ENCODE peak calls at places on chromosomes 12 and 14, in eight cellular contexts. One of them, this sample, is unnamed.

GRCh38 chr14:105411017-105411941 is 8.3 kb upstream of the MTA1 start:
- DNase-seq in CD4-positive, CD25-positive, alpha-beta regulatory T cell: no peak
- DNase-seq in Caco-2: no peak
- DNase-seq in IMR-90: peak; percentile 33
- DNase-seq in lower lobe of right lung: peak; percentile 62
- DNase-seq in fibroblast of lung: peak; percentile 44
- DNase-seq in aorta: peak; percentile 44
- DNase-seq in H1: peak; percentile 74
- DNase-seq in this sample: peak; percentile 84

GRCh38 chr12:9049520-9050133 is 60.3 kb downstream of the KLRG1 start:
- DNase-seq in CD4-positive, CD25-positive, alpha-beta regulatory T cell: peak; percentile 64
- DNase-seq in Caco-2: no peak
- DNase-seq in IMR-90: peak; percentile 52
- DNase-seq in lower lobe of right lung: no peak
- DNase-seq in fibroblast of lung: peak; percentile 21
- DNase-seq in aorta: no peak
- DNase-seq in H1: no peak
- DNase-seq in this sample: no peak

GRCh38 chr12:21823581-21823980 is 49.1 kb upstream of the KCNJ8 start:
- DNase-seq in CD4-positive, CD25-positive, alpha-beta regulatory T cell: no peak
- DNase-seq in Caco-2: no peak
- DNase-seq in IMR-90: no peak
- DNase-seq in lower lobe of right lung: peak; percentile 48
- DNase-seq in fibroblast of lung: peak; percentile 30
- DNase-seq in aorta: peak; percentile 81
- DNase-seq in H1: peak; percentile 43
- DNase-seq in this sample: no peak

GRCh38 chr14:52175982-52176502 is 91.5 kb upstream of the PTGDR start:
- DNase-seq in CD4-positive, CD25-positive, alpha-beta regulatory T cell: peak; percentile 9
- DNase-seq in Caco-2: no peak
- DNase-seq in IMR-90: no peak
- DNase-seq in lower lobe of right lung: no peak
- DNase-seq in fibroblast of lung: no peak
- DNase-seq in aorta: no peak
- DNase-seq in H1: no peak
- DNase-seq in this sample: no peak

GRCh38 chr14:68894802-68895201 is 84.3 kb downstream of the ACTN1 start:
- DNase-seq in CD4-positive, CD25-positive, alpha-beta regulatory T cell: no peak
- DNase-seq in Caco-2: no peak
- DNase-seq in IMR-90: peak; percentile 76
- DNase-seq in lower lobe of right lung: no peak
- DNase-seq in fibroblast of lung: peak; percentile 74
- DNase-seq in aorta: peak; percentile 56
- DNase-seq in H1: no peak
- DNase-seq in this sample: no peak

GRCh38 chr14:82011460-82011859 is 477.8 kb upstream of the SEL1L start:
- DNase-seq in CD4-positive, CD25-positive, alpha-beta regulatory T cell: no peak
- DNase-seq in Caco-2: no peak
- DNase-seq in IMR-90: no peak
- DNase-seq in lower lobe of right lung: no peak
- DNase-seq in fibroblast of lung: no peak
- DNase-seq in aorta: no peak
- DNase-seq in H1: no peak
- DNase-seq in this sample: no peak

GRCh38 chr12:32052300-32052691 is 54.4 kb upstream of the BICD1 start:
- DNase-seq in CD4-positive, CD25-positive, alpha-beta regulatory T cell: no peak
- DNase-seq in Caco-2: no peak
- DNase-seq in IMR-90: no peak
- DNase-seq in lower lobe of right lung: no peak
- DNase-seq in fibroblast of lung: no peak
- DNase-seq in aorta: no peak
- DNase-seq in H1: no peak
- DNase-seq in this sample: no peak

GRCh38 chr14:38255673-38256357 is at the start of gene CLEC14A:
- DNase-seq in CD4-positive, CD25-positive, alpha-beta regulatory T cell: peak; percentile 4
- DNase-seq in Caco-2: no peak
- DNase-seq in IMR-90: no peak
- DNase-seq in lower lobe of right lung: peak; percentile 64
- DNase-seq in fibroblast of lung: peak; percentile 35
- DNase-seq in aorta: peak; percentile 51
- DNase-seq in H1: peak; percentile 77
- DNase-seq in this sample: no peak

GRCh38 chr14:68157971-68158371 is 338.4 kb downstream of the RAD51B start:
- DNase-seq in CD4-positive, CD25-positive, alpha-beta regulatory T cell: no peak
- DNase-seq in Caco-2: no peak
- DNase-seq in IMR-90: peak; percentile 41
- DNase-seq in lower lobe of right lung: no peak
- DNase-seq in fibroblast of lung: no peak
- DNase-seq in aorta: no peak
- DNase-seq in H1: no peak
- DNase-seq in this sample: no peak

DNA sequence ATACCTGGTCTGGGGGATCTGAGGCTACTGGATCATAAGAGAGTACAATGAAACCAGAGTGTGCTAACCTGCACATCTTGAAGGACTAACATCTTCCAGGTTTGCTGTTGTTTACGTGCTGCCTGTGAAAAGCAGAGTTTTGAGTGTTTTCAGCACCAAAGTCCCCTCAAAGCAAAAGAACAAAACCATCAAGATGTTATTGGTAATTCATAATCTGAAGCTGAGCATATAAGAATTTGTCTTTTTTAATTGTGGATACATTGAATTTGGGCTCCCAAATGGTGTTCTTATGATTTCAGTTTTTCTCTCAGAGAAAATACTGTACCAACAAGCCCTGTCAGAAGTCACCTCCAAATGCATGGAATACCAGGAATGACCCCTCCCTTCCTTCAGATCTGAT is 110.2 kb downstream of the BTG1 start:
- DNase-seq in CD4-positive, CD25-positive, alpha-beta regulatory T cell: no peak
- DNase-seq in Caco-2: no peak
- DNase-seq in IMR-90: no peak
- DNase-seq in lower lobe of right lung: no peak
- DNase-seq in fibroblast of lung: no peak
- DNase-seq in aorta: no peak
- DNase-seq in H1: no peak
- DNase-seq in this sample: no peak
- H3K4me3 ChIP-seq in CD4-positive, CD25-positive, alpha-beta regulatory T cell: peak overlapping the region; percentile 86
- H3K4me3 ChIP-seq in Caco-2: no peak overlapping the region
- H3K4me3 ChIP-seq in IMR-90: no peak overlapping the region
- H3K4me3 ChIP-seq in lower lobe of right lung: peak overlapping the region; percentile 43
- H3K4me3 ChIP-seq in fibroblast of lung: peak overlapping the region; percentile 34
- H3K4me3 ChIP-seq in aorta: no peak overlapping the region
- H3K4me3 ChIP-seq in H1: no peak overlapping the region
- H3K4me3 ChIP-seq in this sample: no peak overlapping the region

GRCh38 chr12:68482014-68482413 is 128.7 kb upstream of the RAP1B start:
- DNase-seq in CD4-positive, CD25-positive, alpha-beta regulatory T cell: no peak
- DNase-seq in Caco-2: no peak
- DNase-seq in IMR-90: no peak
- DNase-seq in lower lobe of right lung: no peak
- DNase-seq in fibroblast of lung: no peak
- DNase-seq in aorta: no peak
- DNase-seq in H1: no peak
- DNase-seq in this sample: no peak
- H3K4me1 ChIP-seq in CD4-positive, CD25-positive, alpha-beta regulatory T cell: peaks cover 20% of the 10 kb centered on the region
- H3K4me1 ChIP-seq in Caco-2: no peaks in the 10 kb centered on the region
- H3K4me1 ChIP-seq in IMR-90: peaks cover 8% of the 10 kb centered on the region
- H3K4me1 ChIP-seq in lower lobe of right lung: no peaks in the 10 kb centered on the region
- H3K4me1 ChIP-seq in fibroblast of lung: no peaks in the 10 kb centered on the region
- H3K4me1 ChIP-seq in aorta: no peaks in the 10 kb centered on the region
- H3K4me1 ChIP-seq in H1: no peaks in the 10 kb centered on the region
- H3K4me1 ChIP-seq in this sample: no peaks in the 10 kb centered on the region

GRCh38 chr12:119679081-119679480 is 11.1 kb downstream of the PRKAB1 start:
- DNase-seq in CD4-positive, CD25-positive, alpha-beta regulatory T cell: no peak
- DNase-seq in Caco-2: no peak
- DNase-seq in IMR-90: no peak
- DNase-seq in lower lobe of right lung: no peak
- DNase-seq in fibroblast of lung: no peak
- DNase-seq in aorta: no peak
- DNase-seq in H1: no peak
- DNase-seq in this sample: no peak
- H3K36me3 ChIP-seq in CD4-positive, CD25-positive, alpha-beta regulatory T cell: peaks cover 79% of the 10 kb centered on the region
- H3K36me3 ChIP-seq in Caco-2: peaks cover 2% of the 10 kb centered on the region
- H3K36me3 ChIP-seq in IMR-90: peaks cover 65% of the 10 kb centered on the region
- H3K36me3 ChIP-seq in lower lobe of right lung: peaks cover 83% of the 10 kb centered on the region
- H3K36me3 ChIP-seq in fibroblast of lung: peaks cover 22% of the 10 kb centered on the region
- H3K36me3 ChIP-seq in aorta: no peaks in the 10 kb centered on the region
- H3K36me3 ChIP-seq in H1: peaks cover 66% of the 10 kb centered on the region
- H3K36me3 ChIP-seq in this sample: peaks cover 83% of the 10 kb centered on the region

DNA sequence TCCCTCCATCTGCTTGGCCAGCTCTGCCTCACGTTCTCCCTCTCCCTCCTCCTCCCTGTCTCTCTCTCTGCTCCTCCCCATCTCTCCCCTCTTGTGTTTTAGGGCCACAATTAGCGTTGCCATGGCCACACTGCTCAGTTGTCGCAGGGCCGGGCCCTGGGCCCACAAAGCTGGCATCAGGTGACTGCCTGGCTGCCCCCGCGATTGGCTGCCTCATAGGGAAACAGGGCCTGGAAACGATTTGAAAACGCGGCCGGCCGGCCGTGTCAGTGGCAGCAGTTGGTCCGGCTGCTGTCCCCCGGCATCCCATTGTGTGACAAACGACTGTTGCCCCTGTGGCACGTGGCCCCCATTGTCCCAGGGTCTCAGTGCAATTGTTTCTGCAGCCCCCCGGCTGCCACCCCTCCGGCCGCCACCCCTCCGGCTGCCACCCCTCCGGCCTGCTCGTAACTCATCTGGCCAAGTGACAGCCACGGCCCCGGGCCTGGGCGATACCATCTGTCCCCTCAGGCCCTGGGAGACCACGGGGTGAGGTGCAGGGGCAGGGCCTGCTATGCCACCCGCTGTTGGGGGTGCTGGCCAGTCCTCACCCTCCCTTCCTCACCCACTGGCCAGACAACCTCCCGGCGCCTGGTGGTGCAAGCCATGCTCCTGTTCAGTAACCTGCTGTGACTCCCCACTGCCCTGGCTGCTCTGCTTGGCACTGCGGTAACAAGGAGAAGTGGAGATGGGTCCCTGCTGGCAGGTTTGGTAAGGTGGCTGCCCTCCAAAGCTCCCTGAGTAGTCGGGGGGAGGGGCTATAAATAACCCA is 17.3 kb downstream of the FOXN4 start:
- DNase-seq in CD4-positive, CD25-positive, alpha-beta regulatory T cell: no peak
- DNase-seq in Caco-2: no peak
- DNase-seq in IMR-90: no peak
- DNase-seq in lower lobe of right lung: no peak
- DNase-seq in fibroblast of lung: peak; percentile 41
- DNase-seq in aorta: peak; percentile 69
- DNase-seq in H1: peak; percentile 82
- DNase-seq in this sample: no peak
- H3K4me3 ChIP-seq in CD4-positive, CD25-positive, alpha-beta regulatory T cell: no peak overlapping the region
- H3K4me3 ChIP-seq in Caco-2: no peak overlapping the region
- H3K4me3 ChIP-seq in IMR-90: no peak overlapping the region
- H3K4me3 ChIP-seq in lower lobe of right lung: peak overlapping the region; percentile 28
- H3K4me3 ChIP-seq in fibroblast of lung: no peak overlapping the region
- H3K4me3 ChIP-seq in aorta: peak overlapping the region; percentile 22
- H3K4me3 ChIP-seq in H1: peak overlapping the region; percentile 22
- H3K4me3 ChIP-seq in this sample: no peak overlapping the region

GRCh38 chr12:89880695-89881350 is 172.2 kb upstream of the ATP2B1 start:
- DNase-seq in CD4-positive, CD25-positive, alpha-beta regulatory T cell: peak; percentile 78
- DNase-seq in Caco-2: no peak
- DNase-seq in IMR-90: no peak
- DNase-seq in lower lobe of right lung: no peak
- DNase-seq in fibroblast of lung: no peak
- DNase-seq in aorta: peak; percentile 38
- DNase-seq in H1: no peak
- DNase-seq in this sample: no peak
- H3K4me1 ChIP-seq in CD4-positive, CD25-positive, alpha-beta regulatory T cell: peaks cover 43% of the 10 kb centered on the region
- H3K4me1 ChIP-seq in Caco-2: no peaks in the 10 kb centered on the region
- H3K4me1 ChIP-seq in IMR-90: peaks cover 4% of the 10 kb centered on the region
- H3K4me1 ChIP-seq in lower lobe of right lung: no peaks in the 10 kb centered on the region
- H3K4me1 ChIP-seq in fibroblast of lung: no peaks in the 10 kb centered on the region
- H3K4me1 ChIP-seq in aorta: no peaks in the 10 kb centered on the region
- H3K4me1 ChIP-seq in H1: no peaks in the 10 kb centered on the region
- H3K4me1 ChIP-seq in this sample: no peaks in the 10 kb centered on the region